ENCODE peak calls at places on chromosomes 6 and 20, in nine cellular contexts. A, P, U, J, H, C, B, X and N are unnamed samples.

GRCh38 chr6:94636780-94637385 is 940.5 kb upstream of the MANEA start:
- DNase-seq in X (no peak), B (no peak), C (no peak), U (peak), A (peak), H (no peak), P (no peak), J (no peak), N (no peak)

GRCh38 chr20:35342154-35342769 is 50.0 kb upstream of the FAM83C start:
- DNase-seq in P (no peak), J (no peak), H (no peak), X (no peak), A (peak), U (no peak), C (no peak), B (no peak), N (no peak)

GRCh38 chr20:40954521-40955165 is 74.0 kb upstream of the TOP1 start:
- DNase-seq in H (no peak), A (no peak), X (no peak), U (no peak), J (no peak), C (no peak), B (no peak), P (no peak), N (no peak)

GRCh38 chr6:109308018-109308492 is 74.2 kb downstream of the CD164 start:
- DNase-seq in A (no peak), C (no peak), X (peak), J (peak), P (peak), U (peak), H (peak), B (no peak), N (no peak)

GRCh38 chr20:38199506-38200390 is 34.7 kb upstream of the TGM2 start:
- DNase-seq in J (no peak), B (no peak), U (no peak), P (no peak), X (no peak), H (no peak), C (no peak), A (no peak), N (no peak)

GRCh38 chr20:15942130-15942529 is 631.1 kb downstream of the KIF16B start:
- DNase-seq in X (no peak), U (no peak), C (no peak), H (no peak), J (no peak), A (no peak), P (peak), B (no peak), N (no peak)

GRCh38 chr6:78483546-78483945 is 383.8 kb upstream of the IRAK1BP1 start:
- DNase-seq in U (no peak), C (no peak), P (peak), X (no peak), B (no peak), A (no peak), H (no peak), J (no peak), N (no peak)

GRCh38 chr6:51737580-51738360 is 349.6 kb downstream of the PKHD1 start:
- DNase-seq in C (no peak), X (no peak), A (no peak), P (no peak), H (no peak), J (no peak), B (no peak), U (peak), N (no peak)

GRCh38 chr6:137697267-137697938 is 169.7 kb upstream of the TNFAIP3 start:
- DNase-seq in X (peak), U (no peak), A (peak), H (no peak), P (peak), B (no peak), J (no peak), C (no peak), N (no peak)

GRCh38 chr20:610130-611046 is at the start of gene TCF15:
- DNase-seq in H (no peak), C (no peak), X (no peak), A (peak), B (no peak), P (peak), J (no peak), U (no peak), N (no peak)

GRCh38 chr6:1110164-1110563 is 201.7 kb upstream of the FOXQ1 start:
- DNase-seq in U (no peak), X (no peak), A (no peak), B (no peak), P (no peak), H (no peak), J (no peak), C (no peak), N (no peak)

GRCh38 chr6:147738089-147738488 is 229.6 kb downstream of the SAMD5 start:
- DNase-seq in J (no peak), U (no peak), B (no peak), P (no peak), X (no peak), C (no peak), A (no peak), H (no peak), N (no peak)

GRCh38 chr6:155377061-155377460 is 62.8 kb upstream of the TFB1M start:
- DNase-seq in P (peak), C (no peak), J (no peak), B (no peak), U (no peak), A (no peak), H (no peak), X (no peak), N (no peak)

GRCh38 chr6:38612386-38612965 is 27.3 kb downstream of the BTBD9 start:
- DNase-seq in P (peak), X (no peak), U (no peak), C (no peak), B (no peak), A (no peak), H (no peak), J (no peak), N (no peak)

GRCh38 chr6:152993431-152993830 is 9.1 kb downstream of the MTRF1L start:
- DNase-seq in C (no peak), B (no peak), P (peak), A (no peak), X (no peak), U (no peak), J (no peak), H (no peak), N (no peak)

GRCh38 chr20:8720089-8720488 is 348.8 kb upstream of the PLCB4 start:
- DNase-seq in C (no peak), X (no peak), J (no peak), U (no peak), B (no peak), P (peak), A (no peak), H (no peak), N (no peak)

GRCh38 chr6:89818977-89819335 is 638 bp downstream of the MDN1 start:
- DNase-seq in X (peak), J (no peak), C (no peak), P (no peak), H (no peak), B (no peak), U (no peak), A (no peak), N (peak)

GRCh38 chr6:163354779-163355431 is 59.6 kb upstream of the QKI start:
- DNase-seq in U (no peak), X (no peak), H (no peak), B (no peak), P (peak), A (no peak), C (no peak), J (no peak), N (no peak)

GRCh38 chr6:146028835-146029572 is at the start of gene GRM1:
- DNase-seq in A (no peak), B (no peak), C (no peak), H (no peak), J (no peak), X (no peak), U (no peak), P (no peak), N (no peak)

GRCh38 chr6:134230940-134231339 is 87.0 kb downstream of the SGK1 start:
- DNase-seq in A (no peak), B (no peak), J (no peak), H (no peak), C (no peak), X (no peak), U (no peak), P (no peak), N (no peak)

GRCh38 chr20:61738601-61739069 is 327.0 kb downstream of the TAF4 start:
- DNase-seq in P (no peak), X (no peak), C (no peak), U (no peak), J (no peak), H (no peak), A (no peak), B (no peak), N (no peak)

GRCh38 chr6:89874438-89874837 is 19.8 kb upstream of the GJA10 start:
- DNase-seq in X (no peak), P (no peak), A (no peak), B (no peak), U (no peak), C (no peak), J (no peak), H (no peak), N (no peak)

GRCh38 chr6:34360556-34360955 is 31.9 kb downstream of the NUDT3 start:
- DNase-seq in A (no peak), X (no peak), B (no peak), P (peak), J (no peak), C (no peak), U (no peak), H (no peak), N (no peak)

GRCh38 chr6:35309611-35310264 is 12.1 kb downstream of the DEF6 start:
- DNase-seq in P (no peak), X (no peak), A (no peak), C (no peak), U (no peak), H (no peak), J (no peak), B (no peak), N (no peak)

GRCh38 chr6:36247691-36248090 is 22.2 kb upstream of the PNPLA1 start:
- DNase-seq in A (no peak), H (no peak), U (no peak), B (no peak), C (no peak), P (no peak), J (no peak), X (no peak), N (no peak)